ENCODE peak calls at places on chromosomes 16 and 17, in eight cellular contexts. One of them, this sample, is unnamed.

GRCh38 chr17:80704894-80705293 is 160.3 kb downstream of the RPTOR start:
- DNase-seq in astrocyte of the spinal cord: no peak
- DNase-seq in RCC 7860: no peak
- DNase-seq in activated T-helper 1 cell treated with anti-CD3 and anti-CD28 coated beads, Interleukin-2, amount 50 U/mL, for 16 hours: no peak
- DNase-seq in heart right ventricle: no peak
- DNase-seq in ACHN: no peak
- DNase-seq in aorta: no peak
- DNase-seq in NCI-H187: no peak
- DNase-seq in this sample: no peak

GRCh38 chr17:22484826-22485225 is 792.5 kb downstream of the KCNJ18 start:
- DNase-seq in heart right ventricle: no peak
- DNase-seq in activated T-helper 1 cell treated with anti-CD3 and anti-CD28 coated beads, Interleukin-2, amount 50 U/mL, for 16 hours: no peak
- DNase-seq in RCC 7860: no peak
- DNase-seq in NCI-H187: no peak
- DNase-seq in astrocyte of the spinal cord: no peak
- DNase-seq in aorta: no peak
- DNase-seq in ACHN: no peak
- DNase-seq in this sample: no peak

GRCh38 chr17:5179003-5179402 is 12.7 kb downstream of the ZNF594 start:
- DNase-seq in NCI-H187: no peak
- DNase-seq in aorta: no peak
- DNase-seq in astrocyte of the spinal cord: no peak
- DNase-seq in RCC 7860: no peak
- DNase-seq in heart right ventricle: no peak
- DNase-seq in activated T-helper 1 cell treated with anti-CD3 and anti-CD28 coated beads, Interleukin-2, amount 50 U/mL, for 16 hours: no peak
- DNase-seq in ACHN: no peak
- DNase-seq in this sample: no peak

GRCh38 chr17:44200478-44201155 is 933 bp upstream of the ATXN7L3 start:
- DNase-seq in ACHN: no peak
- DNase-seq in RCC 7860: no peak
- DNase-seq in activated T-helper 1 cell treated with anti-CD3 and anti-CD28 coated beads, Interleukin-2, amount 50 U/mL, for 16 hours: no peak
- DNase-seq in NCI-H187: no peak
- DNase-seq in astrocyte of the spinal cord: no peak
- DNase-seq in heart right ventricle: no peak
- DNase-seq in aorta: no peak
- DNase-seq in this sample: no peak

GRCh38 chr16:49484936-49485335 is 111.3 kb downstream of the C16orf78 start:
- DNase-seq in ACHN: no peak
- DNase-seq in astrocyte of the spinal cord: no peak
- DNase-seq in RCC 7860: no peak
- DNase-seq in heart right ventricle: no peak
- DNase-seq in aorta: no peak
- DNase-seq in activated T-helper 1 cell treated with anti-CD3 and anti-CD28 coated beads, Interleukin-2, amount 50 U/mL, for 16 hours: no peak
- DNase-seq in NCI-H187: no peak
- DNase-seq in this sample: no peak

GRCh38 chr16:13928644-13929043 is 8.7 kb downstream of the ERCC4 start:
- DNase-seq in heart right ventricle: no peak
- DNase-seq in activated T-helper 1 cell treated with anti-CD3 and anti-CD28 coated beads, Interleukin-2, amount 50 U/mL, for 16 hours: no peak
- DNase-seq in RCC 7860: no peak
- DNase-seq in astrocyte of the spinal cord: no peak
- DNase-seq in aorta: no peak
- DNase-seq in NCI-H187: no peak
- DNase-seq in ACHN: no peak
- DNase-seq in this sample: no peak

GRCh38 chr16:64150193-64150592 is 971.7 kb downstream of the CDH11 start:
- DNase-seq in ACHN: no peak
- DNase-seq in heart right ventricle: no peak
- DNase-seq in astrocyte of the spinal cord: no peak
- DNase-seq in aorta: no peak
- DNase-seq in RCC 7860: no peak
- DNase-seq in NCI-H187: no peak
- DNase-seq in activated T-helper 1 cell treated with anti-CD3 and anti-CD28 coated beads, Interleukin-2, amount 50 U/mL, for 16 hours: no peak
- DNase-seq in this sample: no peak

GRCh38 chr16:77344306-77344705 is 90.5 kb downstream of the ADAMTS18 start:
- DNase-seq in RCC 7860: no peak
- DNase-seq in ACHN: no peak
- DNase-seq in heart right ventricle: no peak
- DNase-seq in aorta: no peak
- DNase-seq in activated T-helper 1 cell treated with anti-CD3 and anti-CD28 coated beads, Interleukin-2, amount 50 U/mL, for 16 hours: no peak
- DNase-seq in NCI-H187: no peak
- DNase-seq in astrocyte of the spinal cord: peak; percentile 66
- DNase-seq in this sample: no peak

GRCh38 chr16:13643412-13643811 is 276.5 kb upstream of the ERCC4 start:
- DNase-seq in heart right ventricle: no peak
- DNase-seq in activated T-helper 1 cell treated with anti-CD3 and anti-CD28 coated beads, Interleukin-2, amount 50 U/mL, for 16 hours: no peak
- DNase-seq in aorta: no peak
- DNase-seq in ACHN: no peak
- DNase-seq in NCI-H187: no peak
- DNase-seq in astrocyte of the spinal cord: no peak
- DNase-seq in RCC 7860: no peak
- DNase-seq in this sample: no peak

GRCh38 chr17:77593081-77593480 is 365.4 kb upstream of the TNRC6C start:
- DNase-seq in RCC 7860: no peak
- DNase-seq in astrocyte of the spinal cord: no peak
- DNase-seq in NCI-H187: no peak
- DNase-seq in heart right ventricle: no peak
- DNase-seq in ACHN: no peak
- DNase-seq in aorta: peak; percentile 55
- DNase-seq in activated T-helper 1 cell treated with anti-CD3 and anti-CD28 coated beads, Interleukin-2, amount 50 U/mL, for 16 hours: no peak
- DNase-seq in this sample: no peak

GRCh38 chr16:46923513-46924295 is 39.5 kb downstream of the GPT2 start:
- DNase-seq in RCC 7860: no peak
- DNase-seq in astrocyte of the spinal cord: no peak
- DNase-seq in NCI-H187: no peak
- DNase-seq in heart right ventricle: no peak
- DNase-seq in aorta: no peak
- DNase-seq in ACHN: no peak
- DNase-seq in activated T-helper 1 cell treated with anti-CD3 and anti-CD28 coated beads, Interleukin-2, amount 50 U/mL, for 16 hours: no peak
- DNase-seq in this sample: no peak

GRCh38 chr16:81902025-81902424 is 109.2 kb downstream of the SDR42E1 start:
- DNase-seq in aorta: no peak
- DNase-seq in ACHN: no peak
- DNase-seq in activated T-helper 1 cell treated with anti-CD3 and anti-CD28 coated beads, Interleukin-2, amount 50 U/mL, for 16 hours: no peak
- DNase-seq in astrocyte of the spinal cord: peak; percentile 18
- DNase-seq in RCC 7860: no peak
- DNase-seq in heart right ventricle: no peak
- DNase-seq in NCI-H187: no peak
- DNase-seq in this sample: no peak

GRCh38 chr16:85072947-85073346 is 39.3 kb downstream of the CIBAR2 start:
- DNase-seq in NCI-H187: no peak
- DNase-seq in ACHN: no peak
- DNase-seq in astrocyte of the spinal cord: peak; percentile 22
- DNase-seq in activated T-helper 1 cell treated with anti-CD3 and anti-CD28 coated beads, Interleukin-2, amount 50 U/mL, for 16 hours: no peak
- DNase-seq in RCC 7860: no peak
- DNase-seq in heart right ventricle: peak; percentile 46
- DNase-seq in aorta: no peak
- DNase-seq in this sample: no peak

GRCh38 chr17:76370261-76370993 is 14.0 kb upstream of the SPHK1 start:
- DNase-seq in RCC 7860: peak; percentile 98
- DNase-seq in activated T-helper 1 cell treated with anti-CD3 and anti-CD28 coated beads, Interleukin-2, amount 50 U/mL, for 16 hours: no peak
- DNase-seq in astrocyte of the spinal cord: peak; percentile 95
- DNase-seq in ACHN: no peak
- DNase-seq in heart right ventricle: peak; percentile 85
- DNase-seq in aorta: peak; percentile 97
- DNase-seq in NCI-H187: no peak
- DNase-seq in this sample: peak; percentile 37

GRCh38 chr16:67936876-67937605 is 391 bp upstream of the PSMB10 start:
- DNase-seq in NCI-H187: no peak
- DNase-seq in aorta: peak; percentile 73
- DNase-seq in RCC 7860: no peak
- DNase-seq in astrocyte of the spinal cord: no peak
- DNase-seq in activated T-helper 1 cell treated with anti-CD3 and anti-CD28 coated beads, Interleukin-2, amount 50 U/mL, for 16 hours: no peak
- DNase-seq in ACHN: peak; percentile 87
- DNase-seq in heart right ventricle: no peak
- DNase-seq in this sample: peak; percentile 60

This sample was measured in A673.